ENCODE peak calls at places on chromosomes 13 and 19, in ten cellular contexts. A is stimulated activated CD8-positive, alpha-beta memory T cell treated with anti-CD3 and anti-CD28 coated beads, Interleukin-15, amount 100 ng/mL, for 4 hours; K is activated T-helper 9 cell treated with anti-CD3 and anti-CD28 coated beads, Interleukin-2, amount 50 U/mL, for 16 hours; E is HTR-8/SVneo; R is stimulated activated CD4-positive, alpha-beta T cell treated with anti-CD3 and anti-CD28 coated beads, Interleukin-12 subunit alpha, Interleukin-12 subunit beta, amount 100 ng/mL, for 24 hours; F is substantia nigra; O is GOT3; Y is endodermal cell; M is H54; T is HS-5. V is an unnamed sample.

GRCh38 chr13:34064456-34065205 is 246.7 kb downstream of the RFC3 start:
- DNase-seq in A (no peak), K (no peak), E (no peak), R (no peak), F (no peak), O (no peak), Y (no peak), M (no peak), T (no peak), V (no peak)

GRCh38 chr19:29662604-29663404 is 2.5 kb upstream of the PLEKHF1 start:
- DNase-seq in A (no peak), K (no peak), E (peak; percentile 53), R (no peak), F (no peak), O (peak; percentile 34), Y (no peak), M (peak; percentile 91), T (no peak), V (no peak)

GRCh38 chr13:75694742-75695141 is 58.6 kb downstream of the LMO7 start:
- DNase-seq in A (no peak), K (no peak), E (no peak), R (no peak), F (no peak), O (no peak), Y (no peak), M (no peak), T (no peak), V (no peak)

GRCh38 chr19:49107625-49108459 is 6.3 kb upstream of the LIN7B start:
- DNase-seq in A (no peak), K (no peak), E (no peak), R (no peak), F (no peak), O (no peak), Y (no peak), M (no peak), T (no peak), V (no peak)

GRCh38 chr13:43725460-43725859 is 61.3 kb downstream of the ENOX1 start:
- DNase-seq in A (no peak), K (no peak), E (no peak), R (no peak), F (no peak), O (no peak), Y (no peak), M (no peak), T (no peak), V (no peak)

GRCh38 chr13:88958821-88959220 is 1287.7 kb downstream of the SLITRK5 start:
- DNase-seq in A (no peak), K (no peak), E (no peak), R (no peak), F (no peak), O (no peak), Y (no peak), M (no peak), T (no peak), V (no peak)

GRCh38 chr13:29292045-29292444 is 303.4 kb downstream of the SLC7A1 start:
- DNase-seq in A (no peak), K (no peak), E (no peak), R (no peak), F (no peak), O (no peak), Y (peak; percentile 65), M (no peak), T (no peak), V (no peak)

GRCh38 chr13:37369618-37370017 is 228.9 kb downstream of the POSTN start:
- DNase-seq in A (no peak), K (no peak), E (no peak), R (no peak), F (no peak), O (no peak), Y (no peak), M (no peak), T (peak; percentile 6), V (no peak)

GRCh38 chr19:10270180-10270615 is 722 bp upstream of the ICAM1 start:
- DNase-seq in A (peak; percentile 60), K (peak; percentile 58), E (no peak), R (no peak), F (peak; percentile 8), O (no peak), Y (peak; percentile 64), M (no peak), T (no peak), V (peak; percentile 78)

GRCh38 chr19:2567580-2567979 is 91.7 kb downstream of the GADD45B start:
- DNase-seq in A (no peak), K (no peak), E (no peak), R (no peak), F (no peak), O (no peak), Y (peak; percentile 49), M (no peak), T (no peak), V (no peak)

GRCh38 chr19:40271706-40272105 is 13.4 kb downstream of the AKT2 start:
- DNase-seq in A (no peak), K (no peak), E (no peak), R (no peak), F (no peak), O (no peak), Y (no peak), M (no peak), T (no peak), V (no peak)

GRCh38 chr19:44689290-44690130 is 9.4 kb upstream of the CEACAM16 start:
- DNase-seq in A (peak; percentile 40), K (peak; percentile 69), E (peak; percentile 57), R (peak; percentile 44), F (peak; percentile 31), O (peak; percentile 16), Y (peak; percentile 96), M (peak; percentile 46), T (no peak), V (peak; percentile 71)

GRCh38 chr13:39324806-39325311 is 278.1 kb downstream of the LHFPL6 start:
- DNase-seq in A (no peak), K (no peak), E (no peak), R (no peak), F (no peak), O (no peak), Y (no peak), M (no peak), T (no peak), V (no peak)

GRCh38 chr19:33295621-33296472 is 6.5 kb downstream of the CEBPA start:
- DNase-seq in A (no peak), K (no peak), E (no peak), R (no peak), F (no peak), O (no peak), Y (no peak), M (no peak), T (no peak), V (no peak)

GRCh38 chr13:24270639-24271131 is 38.7 kb upstream of the C1QTNF9 start:
- DNase-seq in A (no peak), K (peak; percentile 42), E (peak; percentile 22), R (no peak), F (peak; percentile 53), O (no peak), Y (peak; percentile 52), M (peak; percentile 44), T (no peak), V (no peak)

GRCh38 chr19:3358919-3359849 is 7.2 kb upstream of the NFIC start:
- DNase-seq in A (peak; percentile 65), K (peak; percentile 64), E (no peak), R (peak; percentile 36), F (peak; percentile 63), O (no peak), Y (no peak), M (peak; percentile 83), T (no peak), V (peak; percentile 54)

GRCh38 chr13:65551208-65551607 is 1678.9 kb downstream of the PCDH9 start:
- DNase-seq in A (no peak), K (no peak), E (no peak), R (no peak), F (no peak), O (no peak), Y (no peak), M (no peak), T (no peak), V (no peak)

V was measured in activated gamma-delta T cell treated with anti-CD3 and anti-CD28 coated beads, Interleukin-2, amount 50 U/mL, for 16 hours.